ENCODE peak calls at places on chromosomes 1 and 21, in six cellular contexts. M is bronchial epithelial cell; N is GM06990; C is Panc1; G is activated T-helper 1 cell treated with anti-CD3 and anti-CD28 coated beads, Interleukin-12 subunit alpha, Interleukin-12 subunit beta, Interleukin-2, Interleukin-4 antibody, amounts not matched to agents 30 ng/mL and 10 ng/mL and 1 ng/mL, durations not matched to agents 14 hours and 24 hours and 36 hours; T is KG1. A is an unnamed sample.

GRCh38 chr1:33222381-33222780 is 33.9 kb upstream of the ZNF362 start:
- DNase-seq in C (no peak), G (no peak), T (no peak), N (no peak), M (peak), A (no peak)

GRCh38 chr1:61743716-61744620 is 1.7 kb downstream of the PATJ start:
- DNase-seq in C (no peak), T (no peak), N (no peak), M (no peak), G (no peak), A (no peak)

GRCh38 chr1:31745071-31745897 is 18.9 kb downstream of the ADGRB2 start:
- DNase-seq in G (peak), C (no peak), M (peak), N (peak), T (peak), A (peak)

GRCh38 chr1:5911157-5911556 is 81.1 kb downstream of the NPHP4 start:
- DNase-seq in T (no peak), C (no peak), M (no peak), N (no peak), G (no peak), A (no peak)

GRCh38 chr1:161131721-161132409 is 602 bp downstream of the DEDD start:
- DNase-seq in T (no peak), M (peak), C (no peak), N (no peak), G (no peak), A (no peak)

GRCh38 chr1:29156543-29157268 is 25.0 kb downstream of the SRSF4 start:
- DNase-seq in T (no peak), M (no peak), C (no peak), N (no peak), G (no peak), A (no peak)

GRCh38 chr21:46018615-46019014 is 37.0 kb downstream of the COL6A1 start:
- DNase-seq in M (no peak), G (no peak), N (no peak), T (no peak), C (no peak), A (no peak)

GRCh38 chr1:25447547-25447946 is 16.9 kb downstream of the MACO1 start:
- DNase-seq in M (no peak), G (peak), T (no peak), C (no peak), N (peak), A (no peak)

GRCh38 chr21:33885158-33885514 is 30.5 kb downstream of the ATP5PO start:
- DNase-seq in N (no peak), G (no peak), M (no peak), C (no peak), T (no peak), A (no peak)

GRCh38 chr1:208917719-208918118 is 665.8 kb upstream of the CAMK1G start:
- DNase-seq in T (no peak), N (no peak), G (no peak), M (peak), C (no peak), A (no peak)

GRCh38 chr21:45018131-45019075 is 56.0 kb upstream of the ADARB1 start:
- DNase-seq in M (no peak), G (no peak), N (no peak), T (no peak), C (no peak), A (no peak)

GRCh38 chr1:200330770-200331428 is 78.9 kb downstream of the ZNF281 start:
- DNase-seq in T (no peak), G (no peak), N (no peak), C (no peak), M (no peak), A (no peak)

GRCh38 chr1:55814967-55815366 is 599.8 kb upstream of the USP24 start:
- DNase-seq in C (no peak), N (no peak), T (no peak), G (no peak), M (no peak), A (no peak)

GRCh38 chr1:5745776-5746610 is 246.2 kb downstream of the NPHP4 start:
- DNase-seq in T (peak), N (peak), C (peak), M (peak), G (peak), A (peak)